ENCODE peak calls at places on chromosomes 11 and 22, in six cellular contexts. J, S, Q, D, Z and R are unnamed samples.

GRCh38 chr11:126152586-126152985 is 58.9 kb downstream of the RPUSD4 start:
- DNase-seq in J (no peak), S (no peak), Q (no peak), Z (peak; percentile 52), D (no peak), R (no peak)

GRCh38 chr11:43802509-43802908 is 78.1 kb upstream of the ALKBH3 start:
- DNase-seq in S (no peak), J (no peak), Q (no peak), D (no peak), Z (peak; percentile 20), R (no peak)

GRCh38 chr11:126588630-126589491 is 233.4 kb downstream of the ST3GAL4 start:
- DNase-seq in Q (no peak), Z (no peak), D (no peak), J (no peak), S (no peak), R (no peak)

GRCh38 chr11:11532574-11532973 is 89.2 kb downstream of the GALNT18 start:
- DNase-seq in S (no peak), Q (peak; percentile 5), D (no peak), J (no peak), Z (no peak), R (no peak)

GRCh38 chr11:1199689-1200610 is 22.9 kb upstream of the MUC5B start:
- DNase-seq in D (no peak), S (no peak), Z (peak; percentile 44), Q (no peak), J (no peak), R (no peak)

GRCh38 chr11:107859459-107860239 is 1.1 kb upstream of the SLC35F2 start:
- DNase-seq in J (peak; percentile 51), S (no peak), Q (no peak), D (no peak), Z (peak; percentile 84), R (no peak)

GRCh38 chr11:113137735-113138529 is 176.5 kb upstream of the TTC12 start:
- DNase-seq in Q (no peak), S (no peak), D (peak; percentile 30), J (no peak), Z (no peak), R (no peak)

GRCh38 chr11:88179141-88179540 is 3.9 kb upstream of the RAB38 start:
- DNase-seq in S (no peak), Z (peak; percentile 94), Q (peak; percentile 71), D (no peak), J (no peak), R (no peak)

GRCh38 chr11:74018331-74019005 is 9.6 kb upstream of the UCP3 start:
- DNase-seq in J (no peak), Q (peak; percentile 95), D (no peak), Z (peak; percentile 88), S (peak; percentile 65), R (peak; percentile 77)

GRCh38 chr22:22380098-22381030 is 128.2 kb downstream of the ZNF280B start:
- DNase-seq in Z (peak; percentile 10), S (no peak), D (no peak), J (no peak), Q (no peak), R (no peak)

GRCh38 chr11:65180877-65181568 is 705 bp upstream of the CAPN1 start:
- DNase-seq in Q (peak; percentile 62), Z (peak; percentile 72), S (peak; percentile 43), D (no peak), J (peak; percentile 69), R (peak; percentile 10)

GRCh38 chr11:68684385-68685356 is at the start of gene GAL:
- DNase-seq in J (no peak), Q (no peak), S (no peak), D (no peak), Z (peak; percentile 42), R (no peak)

GRCh38 chr22:32836286-32836859 is 34.9 kb downstream of the TIMP3 start:
- DNase-seq in J (no peak), Z (peak; percentile 17), Q (peak; percentile 17), S (no peak), D (no peak), R (no peak)

GRCh38 chr11:70641366-70641765 is 243.0 kb downstream of the CTTN start:
- DNase-seq in S (no peak), J (no peak), Q (no peak), D (no peak), Z (no peak), R (no peak)

GRCh38 chr11:46294365-46295309 is 17.2 kb downstream of the CREB3L1 start:
- DNase-seq in Z (peak; percentile 58), S (peak; percentile 99), Q (peak; percentile 92), J (no peak), D (no peak), R (no peak)

GRCh38 chr11:34223021-34223813 is 117.8 kb downstream of the NAT10 start:
- DNase-seq in Z (peak; percentile 91), D (no peak), Q (peak; percentile 81), S (peak; percentile 58), J (no peak), R (no peak)

GRCh38 chr22:39519681-39520053 is 695 bp upstream of the ATF4 start:
- DNase-seq in D (no peak), S (peak; percentile 58), J (no peak), Q (no peak), Z (peak; percentile 31), R (no peak)

GRCh38 chr22:35470903-35471321 is 69.7 kb upstream of the RASD2 start:
- DNase-seq in Z (no peak), Q (peak; percentile 49), S (no peak), D (no peak), J (no peak), R (no peak)

GRCh38 chr22:45259754-45260394 is 19.2 kb upstream of the KIAA0930 start:
- DNase-seq in Q (no peak), S (no peak), Z (no peak), D (no peak), J (no peak), R (no peak)

GRCh38 chr11:617248-617911 is 1.6 kb upstream of the IRF7 start:
- DNase-seq in D (no peak), J (no peak), S (no peak), Z (no peak), Q (no peak), R (no peak)

GRCh38 chr11:35141538-35141937 is 2.6 kb downstream of the CD44 start:
- DNase-seq in D (no peak), J (peak; percentile 64), Q (no peak), Z (peak; percentile 73), S (no peak), R (peak; percentile 35)

GRCh38 chr22:39994566-39995345 is at the start of gene FAM83F:
- DNase-seq in J (no peak), S (no peak), Q (no peak), D (no peak), Z (peak; percentile 65), R (no peak)

GRCh38 chr11:99822846-99823565 is 802.3 kb downstream of the CNTN5 start:
- DNase-seq in D (no peak), S (no peak), J (no peak), Q (peak; percentile 58), Z (no peak), R (no peak)

GRCh38 chr11:61274084-61274483 is 21.0 kb downstream of the VWCE start:
- DNase-seq in J (no peak), Z (no peak), S (no peak), D (no peak), Q (no peak), R (no peak)

GRCh38 chr22:40502919-40503318 is 132.5 kb downstream of the SGSM3 start:
- DNase-seq in Q (no peak), D (no peak), J (no peak), S (no peak), Z (no peak), R (no peak)

GRCh38 chr22:30178180-30179126 is 68.1 kb downstream of the LIF start:
- DNase-seq in D (no peak), Q (no peak), Z (no peak), J (no peak), S (no peak), R (no peak)